ENCODE peak calls at places on chromosomes 2 and 18, in four cellular contexts. One of them, this sample, is unnamed.

GRCh38 chr2:86372641-86373502 is 35.4 kb upstream of the REEP1 start:
- DNase-seq in H9: peak; percentile 70
- DNase-seq in NT2/D1: peak; percentile 60
- DNase-seq in neural progenitor cell: peak; percentile 77
- DNase-seq in this sample: no peak

GRCh38 chr2:101781326-101781725 is 83.8 kb downstream of the MAP4K4 start:
- DNase-seq in H9: no peak
- DNase-seq in NT2/D1: no peak
- DNase-seq in neural progenitor cell: no peak
- DNase-seq in this sample: no peak

GRCh38 chr2:136056077-136056688 is 61.8 kb downstream of the CXCR4 start:
- DNase-seq in H9: no peak
- DNase-seq in NT2/D1: no peak
- DNase-seq in neural progenitor cell: no peak
- DNase-seq in this sample: no peak

GRCh38 chr2:101873543-101873942 is 118.2 kb upstream of the IL1R2 start:
- DNase-seq in H9: no peak
- DNase-seq in NT2/D1: no peak
- DNase-seq in neural progenitor cell: no peak
- DNase-seq in this sample: no peak

GRCh38 chr18:54737986-54738385 is 90.3 kb upstream of the RAB27B start:
- DNase-seq in H9: no peak
- DNase-seq in NT2/D1: no peak
- DNase-seq in neural progenitor cell: no peak
- DNase-seq in this sample: no peak

GRCh38 chr2:8546319-8547283 is 135.3 kb upstream of the ID2 start:
- DNase-seq in H9: peak; percentile 20
- DNase-seq in NT2/D1: no peak
- DNase-seq in neural progenitor cell: no peak
- DNase-seq in this sample: peak; percentile 44

GRCh38 chr2:236955675-236956618 is 129.7 kb upstream of the COPS8 start:
- DNase-seq in H9: no peak
- DNase-seq in NT2/D1: no peak
- DNase-seq in neural progenitor cell: peak; percentile 25
- DNase-seq in this sample: no peak

GRCh38 chr2:168964251-168964807 is 63.2 kb downstream of the G6PC2 start:
- DNase-seq in H9: no peak
- DNase-seq in NT2/D1: no peak
- DNase-seq in neural progenitor cell: no peak
- DNase-seq in this sample: no peak

GRCh38 chr2:200791905-200792304 is 19.8 kb upstream of the BZW1 start:
- DNase-seq in H9: no peak
- DNase-seq in NT2/D1: no peak
- DNase-seq in neural progenitor cell: no peak
- DNase-seq in this sample: no peak

GRCh38 chr2:51165534-51166260 is 133.8 kb upstream of the NRXN1 start:
- DNase-seq in H9: no peak
- DNase-seq in NT2/D1: no peak
- DNase-seq in neural progenitor cell: no peak
- DNase-seq in this sample: no peak

GRCh38 chr18:45024357-45025107 is 343.8 kb downstream of the SETBP1 start:
- DNase-seq in H9: no peak
- DNase-seq in NT2/D1: no peak
- DNase-seq in neural progenitor cell: no peak
- DNase-seq in this sample: no peak

GRCh38 chr2:72423766-72424165 is 276.1 kb upstream of the CYP26B1 start:
- DNase-seq in H9: no peak
- DNase-seq in NT2/D1: no peak
- DNase-seq in neural progenitor cell: no peak
- DNase-seq in this sample: no peak

GRCh38 chr2:239735829-239736357 is 289.2 kb downstream of the NDUFA10 start:
- DNase-seq in H9: no peak
- DNase-seq in NT2/D1: no peak
- DNase-seq in neural progenitor cell: no peak
- DNase-seq in this sample: no peak

GRCh38 chr2:236164983-236165301 is 3.2 kb downstream of the GBX2 start:
- DNase-seq in H9: no peak
- DNase-seq in NT2/D1: no peak
- DNase-seq in neural progenitor cell: no peak
- DNase-seq in this sample: no peak

GRCh38 chr18:79478484-79479113 is 82.9 kb downstream of the NFATC1 start:
- DNase-seq in H9: no peak
- DNase-seq in NT2/D1: no peak
- DNase-seq in neural progenitor cell: no peak
- DNase-seq in this sample: peak; percentile 70

GRCh38 chr2:117470311-117471095 is 344.0 kb upstream of the DDX18 start:
- DNase-seq in H9: peak; percentile 73
- DNase-seq in NT2/D1: peak; percentile 67
- DNase-seq in neural progenitor cell: peak; percentile 80
- DNase-seq in this sample: no peak

GRCh38 chr2:195563857-195564512 is 93.0 kb upstream of the SLC39A10 start:
- DNase-seq in H9: no peak
- DNase-seq in NT2/D1: no peak
- DNase-seq in neural progenitor cell: no peak
- DNase-seq in this sample: no peak

GRCh38 chr2:23497063-23497462 is 112.1 kb downstream of the KLHL29 start:
- DNase-seq in H9: no peak
- DNase-seq in NT2/D1: no peak
- DNase-seq in neural progenitor cell: no peak
- DNase-seq in this sample: no peak

GRCh38 chr18:3254725-3255124 is 7.1 kb downstream of the MYL12A start:
- DNase-seq in H9: no peak
- DNase-seq in NT2/D1: no peak
- DNase-seq in neural progenitor cell: no peak
- DNase-seq in this sample: no peak

GRCh38 chr2:44120428-44120827 is 48.2 kb upstream of the PPM1B start:
- DNase-seq in H9: no peak
- DNase-seq in NT2/D1: no peak
- DNase-seq in neural progenitor cell: no peak
- DNase-seq in this sample: no peak

GRCh38 chr2:111239107-111239506 is 118.4 kb downstream of the BCL2L11 start:
- DNase-seq in H9: no peak
- DNase-seq in NT2/D1: no peak
- DNase-seq in neural progenitor cell: no peak
- DNase-seq in this sample: no peak

GRCh38 chr2:178110681-178111080 is 1.6 kb upstream of the RBM45 start:
- DNase-seq in H9: no peak
- DNase-seq in NT2/D1: no peak
- DNase-seq in neural progenitor cell: no peak
- DNase-seq in this sample: no peak

GRCh38 chr2:173931751-173932150 is 33.4 kb downstream of the SP3 start:
- DNase-seq in H9: no peak
- DNase-seq in NT2/D1: no peak
- DNase-seq in neural progenitor cell: no peak
- DNase-seq in this sample: no peak

DNA sequence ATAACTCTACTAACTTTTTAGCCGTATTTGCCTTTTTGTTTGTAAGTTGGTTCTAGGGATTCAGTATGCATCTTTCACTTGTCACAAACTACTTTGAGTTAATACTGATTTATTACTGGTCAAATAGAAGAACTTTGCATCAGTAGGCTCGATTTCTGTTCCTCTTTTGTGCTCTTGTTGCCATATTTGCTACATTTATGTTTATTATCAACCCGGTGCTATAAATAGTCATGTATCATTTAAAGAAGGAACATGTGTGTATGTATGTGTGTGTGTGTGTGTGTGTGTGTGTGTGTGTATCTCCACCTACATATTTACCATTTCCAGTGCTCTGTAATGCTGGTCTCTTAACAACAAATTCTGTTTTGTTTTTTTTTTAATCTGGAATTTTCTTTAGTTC is 79.6 kb upstream of the B3GNT7 start:
- DNase-seq in H9: no peak
- DNase-seq in NT2/D1: no peak
- DNase-seq in neural progenitor cell: no peak
- DNase-seq in this sample: no peak
- H3K9ac ChIP-seq in H9: no peak overlapping the region
- H3K9ac ChIP-seq in NT2/D1: no peak overlapping the region
- H3K9ac ChIP-seq in neural progenitor cell: no peak overlapping the region
- H3K9ac ChIP-seq in this sample: no peak overlapping the region

DNA sequence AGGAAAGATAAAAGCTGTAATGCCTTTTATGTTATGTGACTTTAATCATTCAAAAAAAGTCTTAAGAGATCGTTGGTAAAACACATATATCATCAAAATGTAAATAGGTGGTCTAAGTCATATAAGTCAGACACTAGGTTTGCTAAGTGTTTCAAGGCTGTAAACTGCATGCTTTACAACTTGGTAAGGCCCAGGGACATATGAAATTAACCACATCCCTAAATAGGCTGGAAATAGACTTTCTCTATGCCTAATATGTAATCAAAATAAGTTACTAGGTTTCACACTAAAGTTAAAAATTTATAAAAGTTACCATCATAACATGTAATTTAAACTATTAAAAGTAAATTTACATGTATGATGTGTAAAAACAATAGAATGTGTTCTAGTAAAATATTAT is 946.3 kb upstream of the LRATD1 start:
- DNase-seq in H9: no peak
- DNase-seq in NT2/D1: no peak
- DNase-seq in neural progenitor cell: no peak
- DNase-seq in this sample: no peak
- H3K9me3 ChIP-seq in H9: peaks cover 5% of the 10 kb centered on the region
- H3K9me3 ChIP-seq in NT2/D1: peaks cover 31% of the 10 kb centered on the region
- H3K9me3 ChIP-seq in neural progenitor cell: peaks cover 16% of the 10 kb centered on the region
- H3K9me3 ChIP-seq in this sample: peaks cover 4% of the 10 kb centered on the region

GRCh38 chr2:233074106-233074505 is 14.0 kb downstream of the INPP5D start:
- DNase-seq in H9: no peak
- DNase-seq in NT2/D1: no peak
- DNase-seq in neural progenitor cell: no peak
- DNase-seq in this sample: peak; percentile 32
- H3K9ac ChIP-seq in H9: no peak overlapping the region
- H3K9ac ChIP-seq in NT2/D1: no peak overlapping the region
- H3K9ac ChIP-seq in neural progenitor cell: no peak overlapping the region
- H3K9ac ChIP-seq in this sample: no peak overlapping the region

GRCh38 chr2:31696068-31696467 is 115.3 kb upstream of the SRD5A2 start:
- DNase-seq in H9: no peak
- DNase-seq in NT2/D1: no peak
- DNase-seq in neural progenitor cell: no peak
- DNase-seq in this sample: no peak
- H3K9me3 ChIP-seq in H9: peaks cover 47% of the 10 kb centered on the region
- H3K9me3 ChIP-seq in NT2/D1: peaks cover 52% of the 10 kb centered on the region
- H3K9me3 ChIP-seq in neural progenitor cell: peaks cover 27% of the 10 kb centered on the region
- H3K9me3 ChIP-seq in this sample: peaks cover 23% of the 10 kb centered on the region

GRCh38 chr2:150917956-150918713 is 343.5 kb downstream of the RBM43 start:
- DNase-seq in H9: no peak
- DNase-seq in NT2/D1: no peak
- DNase-seq in neural progenitor cell: no peak
- DNase-seq in this sample: no peak
- H3K9ac ChIP-seq in H9: no peak overlapping the region
- H3K9ac ChIP-seq in NT2/D1: no peak overlapping the region
- H3K9ac ChIP-seq in neural progenitor cell: no peak overlapping the region
- H3K9ac ChIP-seq in this sample: no peak overlapping the region

GRCh38 chr2:595831-596592 is 81.2 kb downstream of the TMEM18 start:
- DNase-seq in H9: no peak
- DNase-seq in NT2/D1: no peak
- DNase-seq in neural progenitor cell: no peak
- DNase-seq in this sample: no peak
- H3K9me3 ChIP-seq in H9: no peaks in the 10 kb centered on the region
- H3K9me3 ChIP-seq in NT2/D1: no peaks in the 10 kb centered on the region
- H3K9me3 ChIP-seq in neural progenitor cell: no peaks in the 10 kb centered on the region
- H3K9me3 ChIP-seq in this sample: no peaks in the 10 kb centered on the region

DNA sequence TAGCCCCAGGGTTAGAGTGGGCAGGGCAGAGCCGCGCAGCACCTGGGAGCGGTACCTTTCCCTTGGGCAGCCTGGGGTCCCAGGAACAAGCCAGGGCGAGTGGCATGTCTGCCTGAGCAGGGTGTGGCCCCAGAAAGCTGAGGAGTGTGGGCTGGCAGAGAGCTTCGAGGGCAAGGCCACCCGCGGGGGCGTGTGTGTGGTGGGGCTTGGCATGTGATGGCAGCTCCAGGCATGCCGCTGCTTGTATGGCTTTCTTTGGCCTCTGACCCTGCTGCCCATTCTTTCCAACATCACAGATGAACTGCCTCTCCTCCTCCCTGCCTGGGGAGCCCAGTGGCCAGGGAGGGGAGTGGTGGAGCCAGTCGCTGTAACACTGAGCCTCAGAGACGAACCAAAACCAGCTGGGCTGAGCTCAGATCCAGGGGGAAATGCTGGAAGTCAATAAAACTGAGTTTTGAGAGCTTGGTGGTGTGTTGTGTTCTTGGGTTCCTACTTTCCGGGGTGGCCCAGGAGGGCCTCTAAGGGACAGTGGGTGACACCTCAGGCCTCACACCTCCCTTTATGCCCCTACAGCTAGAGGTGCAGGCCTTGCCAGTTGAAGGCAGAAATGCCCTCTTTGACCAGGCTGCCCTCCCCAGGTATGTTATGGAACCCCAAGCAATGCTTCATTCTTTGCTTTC is 7.4 kb downstream of the DNAJB2 start:
- DNase-seq in H9: no peak
- DNase-seq in NT2/D1: no peak
- DNase-seq in neural progenitor cell: no peak
- DNase-seq in this sample: no peak
- H3K9ac ChIP-seq in H9: no peak overlapping the region
- H3K9ac ChIP-seq in NT2/D1: peak overlapping the region; percentile 36
- H3K9ac ChIP-seq in neural progenitor cell: no peak overlapping the region
- H3K9ac ChIP-seq in this sample: no peak overlapping the region

DNA sequence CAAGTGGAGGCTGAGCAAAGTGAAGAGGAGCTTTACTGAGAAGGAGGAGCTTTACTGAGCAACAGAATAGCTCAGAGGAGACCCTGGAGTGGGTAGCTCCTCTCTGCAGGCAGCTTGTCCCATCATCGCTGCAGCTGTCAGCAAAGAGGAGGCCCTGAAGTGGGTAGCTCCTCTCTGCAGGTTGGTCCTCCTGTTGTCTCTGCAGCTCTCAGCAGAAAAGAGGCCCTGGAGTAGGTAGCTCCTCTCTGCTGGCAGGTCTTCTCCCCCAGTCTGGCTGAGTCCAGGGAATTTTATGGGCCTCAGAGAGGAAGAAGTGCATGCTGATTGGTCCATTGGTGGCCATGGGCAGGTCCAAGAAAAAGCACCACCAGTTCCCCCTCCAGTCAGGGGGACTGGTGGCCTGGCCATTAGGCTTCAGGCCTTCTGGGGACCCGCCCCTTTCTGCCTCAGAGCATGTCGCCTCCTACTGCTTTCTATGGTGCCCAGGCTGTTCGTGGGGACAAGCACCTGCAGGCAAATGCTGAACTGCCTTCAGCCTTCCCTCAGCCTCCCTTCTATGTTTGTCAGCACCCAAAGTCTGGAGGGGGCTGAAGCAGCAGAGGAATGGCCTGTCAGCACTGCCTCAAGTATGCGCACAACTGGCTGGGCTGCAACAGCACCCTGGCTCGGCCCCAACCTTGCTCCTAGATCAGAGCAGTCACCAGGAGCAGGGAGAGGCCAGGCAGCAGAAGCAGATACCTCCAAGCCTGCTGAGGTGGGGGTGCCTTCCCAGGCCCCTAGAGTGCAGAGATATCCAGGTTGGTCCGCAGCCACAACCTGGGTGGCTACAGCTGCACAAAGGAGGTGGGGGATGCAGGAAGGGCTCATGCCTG is 5.9 kb downstream of the ZSCAN30 start:
- DNase-seq in H9: no peak
- DNase-seq in NT2/D1: no peak
- DNase-seq in neural progenitor cell: no peak
- DNase-seq in this sample: no peak
- H3K9me3 ChIP-seq in H9: peaks cover 36% of the 10 kb centered on the region
- H3K9me3 ChIP-seq in NT2/D1: peaks cover 29% of the 10 kb centered on the region
- H3K9me3 ChIP-seq in neural progenitor cell: peaks cover 7% of the 10 kb centered on the region
- H3K9me3 ChIP-seq in this sample: no peaks in the 10 kb centered on the region

GRCh38 chr2:74540291-74540690 is 10.6 kb downstream of the HTRA2 start:
- DNase-seq in H9: no peak
- DNase-seq in NT2/D1: no peak
- DNase-seq in neural progenitor cell: no peak
- DNase-seq in this sample: no peak
- H3K9ac ChIP-seq in H9: no peak overlapping the region
- H3K9ac ChIP-seq in NT2/D1: no peak overlapping the region
- H3K9ac ChIP-seq in neural progenitor cell: no peak overlapping the region
- H3K9ac ChIP-seq in this sample: no peak overlapping the region

This sample was measured in kidney.